ENCODE peak calls at places on chromosomes 5 and 9, in six cellular contexts. R is fibroblast of villous mesenchyme, L is cardiac muscle cell, D is AG04450, P is mesenchymal stem cell, N is dorsolateral prefrontal cortex. E is an unnamed sample.

GRCh38 chr5:32581010-32581785 is 4.2 kb upstream of the SUB1 start:
- DNase-seq in L (no peak), R (no peak), D (no peak), P (no peak), N (no peak), E (no peak)

GRCh38 chr9:79764377-79764776 is 192.6 kb downstream of the TLE4 start:
- DNase-seq in P (peak), N (no peak), D (peak), R (peak), L (no peak), E (peak)

GRCh38 chr5:57538341-57538955 is 55.8 kb upstream of the ACTBL2 start:
- DNase-seq in D (peak), L (no peak), R (peak), N (peak), P (peak), E (peak)

GRCh38 chr5:154756871-154757646 is 1.9 kb downstream of the LARP1 start:
- DNase-seq in R (peak), D (no peak), N (peak), P (peak), L (peak), E (no peak)

GRCh38 chr5:100900796-100901731 is 2.0 kb downstream of the ST8SIA4 start:
- DNase-seq in N (no peak), R (peak), P (peak), L (peak), D (no peak), E (no peak)

GRCh38 chr5:10019236-10019635 is 230.5 kb downstream of the ATPSCKMT start:
- DNase-seq in N (no peak), P (no peak), D (no peak), R (no peak), L (no peak), E (no peak)

GRCh38 chr9:25207402-25207801 is 470.8 kb downstream of the TUSC1 start:
- DNase-seq in R (no peak), P (no peak), N (no peak), D (no peak), L (no peak), E (no peak)

GRCh38 chr5:73892806-73893205 is 266.8 kb downstream of the ARHGEF28 start:
- DNase-seq in D (peak), R (peak), N (no peak), L (no peak), P (peak), E (peak)

GRCh38 chr9:4704129-4704528 is 24.8 kb downstream of the CDC37L1 start:
- DNase-seq in D (no peak), P (no peak), L (no peak), N (no peak), R (no peak), E (no peak)

GRCh38 chr5:124952566-124952965 is 206.1 kb upstream of the ZNF608 start:
- DNase-seq in P (no peak), L (no peak), N (no peak), R (no peak), D (no peak), E (no peak)

GRCh38 chr5:163916376-163916775 is 411.0 kb downstream of the MAT2B start:
- DNase-seq in P (peak), N (no peak), L (no peak), R (peak), D (no peak), E (peak)

GRCh38 chr5:135034963-135035677 is 1.1 kb upstream of the PITX1 start:
- DNase-seq in N (no peak), R (no peak), D (no peak), P (no peak), L (no peak), E (no peak)

GRCh38 chr5:18281947-18282557 is 647.8 kb downstream of the TAF11L14 start:
- DNase-seq in D (peak), N (no peak), L (peak), R (peak), P (peak), E (peak)

GRCh38 chr5:158531899-158532298 is 567.8 kb downstream of the EBF1 start:
- DNase-seq in N (no peak), P (no peak), R (no peak), L (no peak), D (no peak), E (no peak)

GRCh38 chr9:134544388-134545212 is 97.0 kb upstream of the COL5A1 start:
- DNase-seq in N (no peak), L (peak), D (no peak), P (peak), R (peak), E (no peak)

GRCh38 chr9:120486347-120486746 is 93.6 kb downstream of the CDK5RAP2 start:
- DNase-seq in N (no peak), R (no peak), P (no peak), L (no peak), D (no peak), E (no peak)

GRCh38 chr5:128405159-128405558 is 132.9 kb downstream of the FBN2 start:
- DNase-seq in P (no peak), R (no peak), L (no peak), N (no peak), D (no peak), E (no peak)

GRCh38 chr9:134053401-134053871 is 14.4 kb downstream of the BRD3 start:
- DNase-seq in R (no peak), D (no peak), L (no peak), P (no peak), N (peak), E (no peak)

GRCh38 chr5:90696148-90696547 is 137.6 kb downstream of the ADGRV1 start:
- DNase-seq in D (no peak), P (no peak), R (no peak), L (no peak), N (no peak), E (no peak)

GRCh38 chr5:101163088-101163487 is 260.0 kb upstream of the ST8SIA4 start:
- DNase-seq in R (no peak), N (no peak), D (no peak), L (no peak), P (no peak), E (no peak)

GRCh38 chr9:134944351-134944802 is 26.7 kb upstream of the FCN1 start:
- DNase-seq in N (no peak), P (no peak), R (no peak), D (no peak), L (peak), E (no peak)

GRCh38 chr9:133044661-133045060 is 13.9 kb downstream of the GTF3C5 start:
- DNase-seq in P (no peak), L (no peak), N (no peak), R (no peak), D (no peak), E (no peak)

GRCh38 chr5:174503461-174504265 is 220.7 kb upstream of the MSX2 start:
- DNase-seq in L (no peak), R (peak), D (peak), P (no peak), N (peak), E (peak)

GRCh38 chr9:131366745-131367401 is 27.0 kb upstream of the PRRC2B start:
- DNase-seq in R (peak), P (no peak), N (no peak), L (peak), D (no peak), E (peak)

GRCh38 chr9:4936277-4936676 is 48.8 kb upstream of the JAK2 start:
- DNase-seq in P (no peak), D (no peak), N (no peak), R (no peak), L (no peak), E (no peak)

GRCh38 chr5:28726815-28727214 is 1688.4 kb upstream of the CDH9 start:
- DNase-seq in N (no peak), R (no peak), L (no peak), P (no peak), D (no peak), E (no peak)
- H3K4me3 ChIP-seq in N (no peak), R (no peak), L (no peak), P (no peak), D (no peak), E (no peak)

DNA sequence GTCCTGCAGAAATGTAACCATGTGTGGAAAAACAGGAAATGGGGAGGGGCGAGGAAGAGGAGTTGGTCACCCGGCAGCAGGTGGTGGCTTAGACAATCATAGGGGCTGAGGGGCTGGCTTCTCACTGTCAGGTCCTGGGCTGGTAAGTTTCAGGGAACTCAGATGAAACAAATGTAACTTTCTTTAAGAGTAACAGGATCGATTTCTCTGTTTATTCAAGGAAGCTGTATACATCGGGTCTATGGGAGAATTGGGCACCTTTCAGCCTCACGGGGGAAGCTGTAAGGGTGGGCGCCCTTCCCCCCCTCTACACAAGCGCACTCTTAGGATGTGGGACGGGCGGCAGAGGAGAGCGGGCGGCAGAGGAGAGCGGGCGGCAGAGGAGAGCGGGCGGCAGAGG is 104.3 kb upstream of the SIMC1 start:
- DNase-seq in P (no peak), N (no peak), R (no peak), L (no peak), D (no peak), E (no peak)
- H3K4me3 ChIP-seq in P (no peak), N (no peak), R (no peak), L (no peak), D (no peak), E (no peak)

GRCh38 chr9:100350188-100350587 is 2.6 kb downstream of the TEX10 start:
- DNase-seq in R (peak), P (peak), D (no peak), L (no peak), N (no peak), E (no peak)
- H3K4me3 ChIP-seq in R (no peak), P (peak), D (no peak), L (no peak), N (no peak), E (no peak)

GRCh38 chr5:114055318-114055788 is 306.5 kb upstream of the KCNN2 start:
- DNase-seq in L (peak), N (peak), P (peak), D (peak), R (peak), E (peak)
- H3K4me3 ChIP-seq in L (peak), N (peak), P (peak), D (peak), R (peak), E (peak)

DNA sequence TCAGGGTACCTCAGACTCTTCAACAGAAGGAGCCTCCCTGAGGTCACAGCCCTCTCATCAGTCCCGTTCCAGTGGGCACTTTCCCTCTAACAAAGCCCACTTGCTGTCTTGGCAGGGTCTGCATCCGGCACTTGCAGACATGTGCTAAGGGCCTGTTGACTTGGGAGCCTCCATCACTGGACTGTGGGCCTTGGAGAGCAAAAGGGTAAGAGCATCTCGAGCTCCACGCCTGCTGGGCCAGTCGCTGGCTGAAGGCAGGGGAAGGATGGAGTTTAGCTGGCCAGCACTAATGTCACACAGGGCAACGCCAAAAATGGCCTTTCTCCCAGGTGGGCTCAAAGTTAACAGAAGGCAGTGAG is 2.2 kb upstream of the NSD1 start:
- DNase-seq in R (no peak), D (no peak), L (no peak), N (peak), P (no peak), E (no peak)
- H3K4me3 ChIP-seq in R (no peak), D (no peak), L (no peak), N (no peak), P (no peak), E (no peak)

GRCh38 chr5:112880219-112880964 is 19.3 kb downstream of the SRP19 start:
- DNase-seq in N (no peak), L (no peak), R (no peak), D (no peak), P (no peak), E (peak)

GRCh38 chr5:112870976-112871375 is 9.9 kb downstream of the SRP19 start:
- DNase-seq in N (no peak), D (no peak), R (no peak), P (no peak), L (no peak), E (no peak)

GRCh38 chr5:112878760-112879159 is 17.7 kb downstream of the SRP19 start:
- DNase-seq in L (no peak), R (peak), N (no peak), D (no peak), P (peak), E (no peak)

DNA sequence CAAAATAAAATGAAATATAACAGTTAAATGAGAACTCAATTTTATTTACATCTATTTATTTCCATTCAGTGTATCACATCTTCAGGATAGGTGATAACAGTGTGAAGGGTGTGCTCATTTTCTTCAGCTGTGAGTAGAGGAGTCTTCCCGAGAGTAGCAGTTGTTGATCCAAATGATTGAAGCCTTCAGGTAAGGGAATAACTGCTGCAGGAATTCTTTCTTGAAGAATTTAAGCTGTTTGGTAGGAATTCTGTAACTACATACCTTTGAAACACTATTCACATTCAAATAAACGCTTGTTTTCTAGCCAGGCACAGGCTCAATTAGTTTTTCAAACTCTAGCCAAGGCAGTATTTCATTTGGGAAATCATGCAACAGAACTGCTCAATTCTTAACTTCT is 15.3 kb downstream of the SRP19 start:
- DNase-seq in D (no peak), R (no peak), P (no peak), L (no peak), N (no peak), E (no peak)
- H3K4me3 ChIP-seq in D (no peak), R (no peak), P (no peak), L (no peak), N (no peak), E (no peak)

GRCh38 chr9:130264414-130265350 is 878 bp upstream of the HMCN2 start:
- DNase-seq in R (peak), D (no peak), P (no peak), N (no peak), L (no peak), E (no peak)
- H3K4me3 ChIP-seq in R (no peak), D (no peak), P (no peak), N (no peak), L (peak), E (no peak)

DNA sequence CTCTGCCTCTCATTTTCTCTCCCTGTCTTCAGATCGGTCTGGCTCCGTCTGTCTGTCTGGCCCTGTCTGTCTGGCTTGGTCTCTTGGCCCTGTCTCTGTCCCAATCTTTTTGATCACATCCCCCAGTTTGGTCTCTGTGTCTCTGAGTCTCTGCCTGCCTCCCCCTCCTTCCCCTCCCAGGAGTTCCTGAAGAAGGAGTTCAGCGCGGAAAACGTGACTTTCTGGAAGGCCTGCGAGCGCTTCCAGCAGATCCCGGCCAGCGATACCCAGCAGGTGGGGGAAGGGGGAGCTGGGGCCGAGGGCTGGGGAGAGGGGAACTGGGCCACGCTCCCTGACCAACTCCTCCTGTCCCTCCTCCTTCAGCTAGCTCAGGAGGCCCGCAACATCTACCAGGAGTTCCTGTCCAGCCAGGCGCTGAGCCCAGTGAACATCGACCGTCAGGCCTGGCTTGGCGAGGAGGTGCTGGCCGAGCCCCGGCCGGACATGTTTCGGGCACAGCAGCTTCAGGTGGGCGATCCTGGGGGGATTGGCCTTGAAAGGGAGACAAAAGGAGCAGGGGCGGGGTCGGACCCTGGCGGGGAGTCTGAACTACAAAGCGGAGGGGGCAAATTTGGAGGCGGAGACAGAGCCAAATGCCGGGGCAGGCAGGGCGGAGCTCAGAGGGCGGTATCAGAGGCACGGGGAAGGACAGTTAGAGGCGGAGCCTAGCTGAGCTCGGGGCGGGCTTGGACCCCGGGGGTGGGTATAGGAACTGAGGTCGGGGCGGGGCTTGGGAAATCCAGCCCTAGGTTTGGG is 9.0 kb downstream of the RGS14 start:
- DNase-seq in N (no peak), D (no peak), R (peak), P (peak), L (peak), E (peak)
- H3K4me3 ChIP-seq in N (peak), D (peak), R (peak), P (peak), L (peak), E (peak)

DNA sequence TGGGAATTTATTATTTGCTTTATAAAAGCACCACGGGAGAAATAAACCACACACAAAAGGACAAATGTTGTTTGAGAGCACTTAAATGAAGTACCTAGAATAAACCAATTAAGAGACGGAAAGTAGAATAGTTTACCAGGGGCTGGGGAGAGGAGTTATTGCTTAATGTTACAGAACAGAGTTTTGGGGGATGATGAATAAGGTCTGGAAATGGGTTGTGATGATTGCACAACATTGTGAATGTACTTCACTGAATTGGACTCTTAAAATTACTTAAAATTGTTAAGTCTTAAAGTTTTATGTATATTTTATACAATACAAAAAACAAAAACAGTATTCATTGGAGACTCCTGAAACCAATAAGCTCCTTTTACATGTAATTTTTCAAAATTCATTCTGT is 1.5 kb downstream of the ZBTB43 start:
- DNase-seq in N (no peak), L (no peak), P (peak), D (no peak), R (peak), E (peak)
- H3K4me3 ChIP-seq in N (peak), L (peak), P (peak), D (peak), R (peak), E (peak)

GRCh38 chr9:99809586-99810357 is 11.9 kb upstream of the NR4A3 start:
- DNase-seq in N (no peak), L (no peak), P (no peak), D (no peak), R (no peak), E (no peak)
- H3K4me3 ChIP-seq in N (no peak), L (no peak), P (no peak), D (no peak), R (no peak), E (no peak)